ENCODE peak calls at places on chromosomes 16 and 17, in eight cellular contexts. V is mammary epithelial cell; H is naive thymus-derived CD4-positive, alpha-beta T cell; X is ascending aorta; Y is psoas muscle; B is CD4-positive, alpha-beta memory T cell; U is mesendoderm; D is H9. S is an unnamed sample.

GRCh38 chr16:22347100-22347820 is 27.2 kb downstream of the CDR2 start:
- DNase-seq in V (no peak), H (no peak), X (no peak), Y (no peak), B (no peak), U (no peak), D (no peak), S (peak; percentile 69)

GRCh38 chr17:9266769-9267168 is 245.5 kb downstream of the NTN1 start:
- DNase-seq in V (no peak), H (no peak), X (no peak), Y (no peak), B (no peak), U (no peak), D (no peak), S (no peak)

GRCh38 chr17:75064867-75065561 is 18.0 kb downstream of the KCTD2 start:
- DNase-seq in V (no peak), H (no peak), X (no peak), Y (no peak), B (no peak), U (peak; percentile 61), D (peak; percentile 68), S (no peak)

GRCh38 chr16:62077998-62078397 is 41.8 kb upstream of the CDH8 start:
- DNase-seq in V (no peak), H (no peak), X (no peak), Y (no peak), B (no peak), U (peak; percentile 77), D (peak; percentile 81), S (no peak)

GRCh38 chr17:5027299-5027698 is 7.9 kb downstream of the SLC52A1 start:
- DNase-seq in V (no peak), H (no peak), X (no peak), Y (no peak), B (no peak), U (no peak), D (no peak), S (no peak)

GRCh38 chr16:19330801-19331484 is 45.4 kb downstream of the CLEC19A start:
- DNase-seq in V (peak; percentile 57), H (no peak), X (no peak), Y (no peak), B (no peak), U (peak; percentile 74), D (peak; percentile 38), S (no peak)

GRCh38 chr17:80501739-80502577 is 25.6 kb upstream of the NPTX1 start:
- DNase-seq in V (peak; percentile 93), H (no peak), X (no peak), Y (no peak), B (no peak), U (no peak), D (no peak), S (no peak)

GRCh38 chr17:11026903-11027302 is 189.0 kb upstream of the PIRT start:
- DNase-seq in V (no peak), H (no peak), X (no peak), Y (no peak), B (no peak), U (no peak), D (no peak), S (no peak)

GRCh38 chr16:4641306-4641687 is 16.7 kb downstream of the MGRN1 start:
- DNase-seq in V (no peak), H (no peak), X (no peak), Y (no peak), B (no peak), U (no peak), D (no peak), S (no peak)

GRCh38 chr16:83992624-83993023 is 24.6 kb downstream of the NECAB2 start:
- DNase-seq in V (peak; percentile 67), H (no peak), X (no peak), Y (no peak), B (no peak), U (no peak), D (no peak), S (peak; percentile 29)

GRCh38 chr16:17070882-17071592 is 399.7 kb downstream of the XYLT1 start:
- DNase-seq in V (peak; percentile 35), H (peak; percentile 53), X (peak; percentile 16), Y (no peak), B (peak; percentile 84), U (peak; percentile 48), D (peak; percentile 45), S (no peak)

GRCh38 chr16:89330177-89330856 is 112.8 kb downstream of the ZNF778 start:
- DNase-seq in V (peak; percentile 79), H (peak; percentile 28), X (no peak), Y (no peak), B (peak; percentile 66), U (peak; percentile 70), D (peak; percentile 67), S (peak; percentile 67)

GRCh38 chr16:49116873-49117272 is 164.8 kb downstream of the CBLN1 start:
- DNase-seq in V (peak; percentile 67), H (no peak), X (no peak), Y (no peak), B (no peak), U (peak; percentile 16), D (no peak), S (no peak)

GRCh38 chr16:53045554-53046250 is 7.0 kb downstream of the CHD9NB start:
- DNase-seq in V (no peak), H (no peak), X (no peak), Y (no peak), B (no peak), U (no peak), D (no peak), S (no peak)

GRCh38 chr17:61221597-61222471 is 177.8 kb upstream of the TBX2 start:
- DNase-seq in V (no peak), H (peak; percentile 9), X (no peak), Y (no peak), B (peak; percentile 16), U (no peak), D (no peak), S (no peak)

GRCh38 chr16:3266873-3267537 is 10.6 kb upstream of the MEFV start:
- DNase-seq in V (peak; percentile 26), H (no peak), X (no peak), Y (no peak), B (peak; percentile 9), U (peak; percentile 33), D (no peak), S (no peak)

GRCh38 chr17:11880714-11881113 is 116.6 kb downstream of the ZNF18 start:
- DNase-seq in V (peak; percentile 19), H (no peak), X (no peak), Y (no peak), B (no peak), U (peak; percentile 63), D (no peak), S (no peak)

GRCh38 chr17:80751460-80752368 is 207.1 kb downstream of the RPTOR start:
- DNase-seq in V (peak; percentile 18), H (no peak), X (no peak), Y (peak; percentile 75), B (no peak), U (peak; percentile 21), D (no peak), S (no peak)

GRCh38 chr17:77089118-77089477 is 51.7 kb upstream of the SEC14L1 start:
- DNase-seq in V (no peak), H (no peak), X (no peak), Y (no peak), B (no peak), U (peak; percentile 59), D (no peak), S (no peak)

GRCh38 chr17:880074-880870 is 98.1 kb downstream of the MRM3 start:
- DNase-seq in V (no peak), H (no peak), X (no peak), Y (no peak), B (no peak), U (peak; percentile 80), D (no peak), S (peak; percentile 44)

GRCh38 chr16:4486126-4486893 is 10.1 kb downstream of the HMOX2 start:
- DNase-seq in V (no peak), H (no peak), X (no peak), Y (no peak), B (no peak), U (no peak), D (no peak), S (no peak)

GRCh38 chr16:69561901-69562300 is 3.9 kb upstream of the NFAT5 start:
- DNase-seq in V (no peak), H (no peak), X (no peak), Y (no peak), B (no peak), U (no peak), D (no peak), S (no peak)
- H3K4me1 ChIP-seq in V (peaks cover 9% of the 10 kb centered on the region), H (peaks cover 10% of the 10 kb centered on the region), X (no peaks in the 10 kb centered on the region), Y (no peaks in the 10 kb centered on the region), B (peaks cover 11% of the 10 kb centered on the region), U (peaks cover 4% of the 10 kb centered on the region), D (peaks cover 4% of the 10 kb centered on the region), S (peaks cover 3% of the 10 kb centered on the region)

GRCh38 chr16:85661131-85662035 is 27.4 kb downstream of the GINS2 start:
- DNase-seq in V (no peak), H (no peak), X (no peak), Y (no peak), B (no peak), U (no peak), D (no peak), S (no peak)

GRCh38 chr16:85658504-85659326 is 30.0 kb downstream of the GINS2 start:
- DNase-seq in V (no peak), H (no peak), X (no peak), Y (no peak), B (no peak), U (no peak), D (no peak), S (no peak)

GRCh38 chr16:85657996-85658395 is 30.8 kb downstream of the GINS2 start:
- DNase-seq in V (no peak), H (no peak), X (no peak), Y (no peak), B (no peak), U (no peak), D (no peak), S (no peak)

GRCh38 chr16:85659805-85660511 is 28.8 kb downstream of the GINS2 start:
- DNase-seq in V (peak; percentile 36), H (peak; percentile 55), X (no peak), Y (peak; percentile 73), B (peak; percentile 35), U (peak; percentile 83), D (peak; percentile 85), S (peak; percentile 90)

DNA sequence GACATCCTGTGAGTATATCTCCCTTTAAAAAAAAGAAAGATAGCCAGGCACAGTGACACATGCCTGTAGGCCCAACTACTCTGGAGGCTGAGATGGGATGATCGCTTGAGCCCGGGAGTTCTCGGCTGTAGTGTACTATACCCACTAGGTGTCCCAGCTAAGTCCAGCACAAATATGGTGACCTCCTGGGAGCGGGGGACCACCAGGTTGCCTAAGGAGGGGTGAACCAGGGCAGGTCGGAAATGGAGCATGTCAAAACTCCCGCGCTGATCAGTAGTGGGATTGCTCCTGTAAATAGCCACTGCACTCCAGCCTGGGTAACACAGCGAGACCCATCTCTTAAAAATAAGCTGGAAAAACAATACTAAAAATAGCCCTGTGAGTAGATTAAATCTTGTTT is 29.4 kb downstream of the GINS2 start:
- DNase-seq in V (no peak), H (no peak), X (no peak), Y (no peak), B (no peak), U (no peak), D (no peak), S (peak; percentile 10)
- H3K4me1 ChIP-seq in V (no peaks in the 10 kb centered on the region), H (no peaks in the 10 kb centered on the region), X (no peaks in the 10 kb centered on the region), Y (peaks cover 15% of the 10 kb centered on the region), B (no peaks in the 10 kb centered on the region), U (no peaks in the 10 kb centered on the region), D (no peaks in the 10 kb centered on the region), S (no peaks in the 10 kb centered on the region)

GRCh38 chr17:17071531-17072360 is 29.5 kb downstream of the MPRIP start:
- DNase-seq in V (peak; percentile 31), H (no peak), X (no peak), Y (no peak), B (no peak), U (no peak), D (no peak), S (peak; percentile 30)
- H3K4me1 ChIP-seq in V (peaks cover 62% of the 10 kb centered on the region), H (peaks cover 5% of the 10 kb centered on the region), X (peaks cover 3% of the 10 kb centered on the region), Y (peaks cover 71% of the 10 kb centered on the region), B (peaks cover 51% of the 10 kb centered on the region), U (no peaks in the 10 kb centered on the region), D (no peaks in the 10 kb centered on the region), S (peaks cover 32% of the 10 kb centered on the region)

GRCh38 chr16:85628651-85629050 is 15.5 kb downstream of the GSE1 start:
- DNase-seq in V (no peak), H (no peak), X (no peak), Y (no peak), B (no peak), U (peak; percentile 46), D (no peak), S (no peak)
- H3K4me1 ChIP-seq in V (no peaks in the 10 kb centered on the region), H (no peaks in the 10 kb centered on the region), X (no peaks in the 10 kb centered on the region), Y (peaks cover 65% of the 10 kb centered on the region), B (peaks cover 4% of the 10 kb centered on the region), U (peaks cover 5% of the 10 kb centered on the region), D (peaks cover 3% of the 10 kb centered on the region), S (peaks cover 12% of the 10 kb centered on the region)